ENCODE peak calls at places on chromosome 6, in eight cellular contexts. C is MM.1S, G is uterus, L is PC-3, R is stomach, N is heart left ventricle, J is K562, Z is pancreas. A is an unnamed sample. For H3K4me1, the result is how much of the 10 kb centered on the place peaks cover.

GRCh38 chr6:51292659-51293058 is 474.0 kb downstream of the TFAP2B start:
- DNase-seq in J (no peak), R (no peak), N (no peak), Z (no peak), L (peak), C (no peak), G (no peak), A (no peak)

GRCh38 chr6:164151161-164151728 is 736.7 kb downstream of the QKI start:
- DNase-seq in J (no peak), G (no peak), R (no peak), C (no peak), Z (no peak), N (peak), L (no peak), A (no peak)

GRCh38 chr6:52503853-52504777 is 72.7 kb downstream of the TRAM2 start:
- DNase-seq in R (peak), N (peak), C (no peak), L (peak), Z (peak), G (peak), J (peak), A (peak)

GRCh38 chr6:137999815-138000214 is 107.4 kb downstream of the PERP start:
- DNase-seq in G (no peak), C (no peak), J (no peak), Z (no peak), N (no peak), R (no peak), L (no peak), A (no peak)

GRCh38 chr6:45703041-45703739 is 312.5 kb downstream of the CLIC5 start:
- DNase-seq in C (no peak), J (no peak), G (no peak), Z (no peak), L (peak), N (no peak), R (no peak), A (no peak)

GRCh38 chr6:117615981-117616961 is 14.0 kb upstream of the GOPC start:
- DNase-seq in G (no peak), N (no peak), J (no peak), L (no peak), C (no peak), Z (no peak), R (no peak), A (no peak)

GRCh38 chr6:123803862-123804681 is at the start of gene NKAIN2:
- DNase-seq in C (peak), Z (peak), G (no peak), R (no peak), N (no peak), L (no peak), J (no peak), A (peak)

GRCh38 chr6:24323632-24324337 is 34.1 kb downstream of the DCDC2 start:
- DNase-seq in R (no peak), J (no peak), L (peak), Z (no peak), C (no peak), N (no peak), G (no peak), A (no peak)

GRCh38 chr6:139150915-139151314 is 16.0 kb downstream of the HECA start:
- DNase-seq in Z (no peak), C (no peak), L (no peak), J (no peak), R (no peak), N (no peak), G (no peak), A (no peak)

GRCh38 chr6:112308476-112308875 is 38.7 kb upstream of the RFPL4B start:
- DNase-seq in N (no peak), R (no peak), L (no peak), C (no peak), J (no peak), Z (no peak), G (no peak), A (no peak)

DNA sequence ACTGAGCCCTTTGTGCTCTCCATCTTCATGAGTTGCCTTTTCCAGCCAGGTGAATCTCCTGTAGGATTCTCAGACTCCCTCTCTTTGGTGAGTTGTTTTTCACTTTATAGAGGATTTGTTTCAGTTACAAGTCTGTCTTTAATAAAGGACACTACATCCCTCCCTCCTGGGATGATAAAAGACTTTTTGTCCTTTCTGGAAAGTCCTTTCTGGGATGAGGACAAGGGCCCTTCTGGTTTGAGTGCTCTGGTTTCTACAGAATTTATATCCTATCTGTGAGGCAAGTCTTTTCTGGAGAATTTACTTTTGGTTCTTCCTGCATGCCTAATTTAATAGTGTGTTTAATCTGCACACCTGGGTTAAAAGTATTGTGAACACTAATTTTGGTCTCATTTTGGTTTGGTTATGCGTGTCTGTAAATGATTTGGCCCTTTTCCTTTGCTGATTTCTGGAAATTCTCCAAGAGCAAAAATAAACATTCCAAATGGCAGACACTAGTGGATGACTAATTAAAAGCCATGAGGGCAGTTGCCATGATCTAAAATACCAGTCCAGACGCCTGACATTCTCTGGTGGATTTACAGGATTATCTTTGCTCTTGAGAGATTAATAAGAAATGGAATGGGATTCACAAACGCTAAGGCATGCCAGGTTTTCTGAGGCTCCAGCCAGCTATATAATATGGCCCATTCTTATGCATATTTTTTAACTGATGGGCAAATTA is 44.8 kb downstream of the TCP11 start:
- DNase-seq in N (no peak), G (no peak), J (no peak), L (peak), R (no peak), C (no peak), Z (no peak), A (no peak)
- H3K4me1 ChIP-seq in N (under half), G (under half), J (under half), L (under half), R (under half), C (under half), Z (under half), A (under half)

GRCh38 chr6:54515013-54515412 is 206.8 kb downstream of the TINAG start:
- DNase-seq in R (no peak), N (no peak), L (peak), Z (no peak), J (no peak), G (no peak), C (no peak), A (no peak)
- TF ChIP-seq CTCF in R (no peak), N (no peak), L (peak), Z (no peak), J (no peak), G (no peak), C (no peak), A (no peak)

GRCh38 chr6:41032830-41033229 is 6.2 kb downstream of the UNC5CL start:
- DNase-seq in C (no peak), L (no peak), Z (no peak), G (no peak), J (no peak), R (no peak), N (no peak), A (no peak)

GRCh38 chr6:41025966-41026365 is 13.1 kb downstream of the UNC5CL start:
- DNase-seq in Z (no peak), N (no peak), G (no peak), J (no peak), L (no peak), R (no peak), C (no peak), A (no peak)

GRCh38 chr6:41027251-41027650 is 11.8 kb downstream of the UNC5CL start:
- DNase-seq in N (no peak), J (no peak), L (peak), R (no peak), Z (no peak), C (peak), G (no peak), A (no peak)

GRCh38 chr6:41027799-41028617 is 11.0 kb downstream of the UNC5CL start:
- DNase-seq in Z (peak), G (peak), N (peak), C (peak), R (peak), L (peak), J (peak), A (peak)

GRCh38 chr6:41028618-41029486 is 10.2 kb downstream of the UNC5CL start:
- DNase-seq in L (no peak), G (no peak), C (no peak), N (no peak), J (no peak), Z (no peak), R (no peak), A (no peak)
- H3K27ac ChIP-seq in L (peak), G (peak), C (no peak), N (peak), J (no peak), Z (peak), R (peak), A (peak)

GRCh38 chr6:37489697-37490336 is 9.9 kb downstream of the CCDC167 start:
- DNase-seq in J (peak), C (no peak), Z (no peak), R (no peak), L (no peak), N (no peak), G (no peak), A (no peak)

GRCh38 chr6:37486440-37486839 is 13.3 kb downstream of the CCDC167 start:
- DNase-seq in N (no peak), G (no peak), Z (no peak), L (no peak), J (no peak), R (no peak), C (no peak), A (no peak)

GRCh38 chr6:37490466-37491015 is 9.2 kb downstream of the CCDC167 start:
- DNase-seq in Z (no peak), G (no peak), N (no peak), J (no peak), R (no peak), C (no peak), L (no peak), A (no peak)

GRCh38 chr6:37487891-37488290 is 11.8 kb downstream of the CCDC167 start:
- DNase-seq in Z (no peak), C (no peak), N (no peak), R (no peak), J (no peak), L (no peak), G (no peak), A (no peak)

GRCh38 chr6:37488464-37488863 is 11.2 kb downstream of the CCDC167 start:
- DNase-seq in C (no peak), G (no peak), L (no peak), N (no peak), J (no peak), Z (no peak), R (no peak), A (no peak)
- H3K4me1 ChIP-seq in C (under half), G (under half), L (under half), N (under half), J (under half), Z (under half), R (under half), A (under half)

DNA sequence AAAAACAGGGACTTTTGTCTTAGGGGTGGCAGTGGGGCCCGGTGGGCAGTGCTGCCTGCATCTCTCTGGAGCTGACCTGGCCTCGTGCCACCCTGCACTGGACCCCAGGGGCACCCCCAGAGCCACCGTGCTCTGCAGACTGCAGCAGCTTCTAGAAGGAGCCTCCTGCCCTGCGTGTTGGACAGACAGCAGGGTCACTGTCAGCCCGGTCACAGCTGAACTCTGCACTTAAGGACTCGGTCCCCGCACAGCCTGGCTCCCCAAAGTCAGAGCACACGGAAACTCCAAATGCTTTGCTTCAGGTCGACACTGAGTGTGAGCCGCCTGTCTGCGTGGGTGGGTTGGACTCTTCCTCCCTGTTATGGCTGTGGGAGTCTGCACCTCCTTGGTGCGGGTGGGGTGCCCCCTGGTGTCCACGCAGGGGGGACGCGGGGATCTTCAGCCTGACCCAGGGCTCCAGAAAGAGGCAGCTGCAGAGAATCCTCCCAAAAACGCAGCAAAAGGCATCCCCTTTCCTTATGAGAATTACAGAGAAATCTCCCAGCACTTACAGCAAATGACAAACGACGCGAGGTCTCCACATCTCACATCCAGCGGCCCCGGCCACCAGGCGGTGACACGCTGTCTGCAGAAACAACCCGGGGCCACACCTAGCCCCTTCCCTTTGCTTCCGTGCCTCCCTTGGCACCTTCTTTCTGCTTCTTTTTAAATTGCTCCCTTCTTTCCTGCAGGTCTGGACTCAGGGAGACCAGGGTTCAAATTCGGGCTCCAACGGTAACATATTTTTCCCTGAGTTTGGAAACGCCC is 36.3 kb upstream of the DACT2 start:
- DNase-seq in Z (peak), N (peak), L (no peak), J (peak), R (peak), G (peak), C (no peak), A (no peak)
- TF ChIP-seq CTCF in Z (peak), N (peak), L (peak), J (peak), R (peak), G (peak), C (peak), A (peak)

DNA sequence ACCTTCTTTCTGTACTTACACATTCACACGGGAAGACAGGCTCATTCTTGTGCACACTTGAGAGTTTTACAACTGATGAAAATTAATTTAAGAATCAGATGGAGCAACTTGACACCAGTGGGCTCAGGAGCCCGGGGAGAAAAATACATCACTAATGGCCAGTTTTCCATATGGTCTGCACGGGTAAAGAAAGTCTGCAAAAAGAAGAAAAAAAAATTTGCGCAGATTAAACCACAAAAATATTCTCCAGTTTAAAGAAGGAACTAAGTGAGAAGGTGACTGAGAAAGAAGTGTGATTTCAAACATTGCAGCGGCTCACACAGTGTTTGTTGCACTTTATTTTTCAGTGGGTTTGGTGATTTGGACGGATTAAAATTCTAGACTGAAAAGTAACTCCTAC is at the start of gene TULP4:
- DNase-seq in Z (no peak), L (no peak), J (no peak), G (no peak), C (no peak), R (no peak), N (no peak), A (no peak)
- H3K27ac ChIP-seq in Z (no peak), L (no peak), J (no peak), G (peak), C (no peak), R (no peak), N (no peak), A (no peak)

GRCh38 chr6:11971154-11971553 is 41.0 kb upstream of the HIVEP1 start:
- DNase-seq in Z (no peak), C (no peak), N (no peak), L (peak), G (no peak), J (no peak), R (no peak), A (no peak)
- H3K4me1 ChIP-seq in Z (under half), C (under half), N (under half), L (under half), G (under half), J (under half), R (under half), A (under half)

GRCh38 chr6:74735304-74735703 is 470.5 kb downstream of the COL12A1 start:
- DNase-seq in Z (no peak), G (peak), R (no peak), N (no peak), L (peak), C (no peak), J (no peak), A (no peak)

GRCh38 chr6:74734901-74735300 is 471.0 kb downstream of the COL12A1 start:
- DNase-seq in N (no peak), C (no peak), J (no peak), R (no peak), L (no peak), G (no peak), Z (no peak), A (no peak)

GRCh38 chr6:74733830-74734591 is 471.8 kb downstream of the COL12A1 start:
- DNase-seq in G (no peak), N (no peak), J (no peak), L (no peak), Z (no peak), C (no peak), R (no peak), A (no peak)

GRCh38 chr6:74731921-74732320 is 473.9 kb downstream of the COL12A1 start:
- DNase-seq in J (no peak), N (no peak), C (no peak), Z (no peak), R (no peak), G (no peak), L (no peak), A (no peak)

DNA sequence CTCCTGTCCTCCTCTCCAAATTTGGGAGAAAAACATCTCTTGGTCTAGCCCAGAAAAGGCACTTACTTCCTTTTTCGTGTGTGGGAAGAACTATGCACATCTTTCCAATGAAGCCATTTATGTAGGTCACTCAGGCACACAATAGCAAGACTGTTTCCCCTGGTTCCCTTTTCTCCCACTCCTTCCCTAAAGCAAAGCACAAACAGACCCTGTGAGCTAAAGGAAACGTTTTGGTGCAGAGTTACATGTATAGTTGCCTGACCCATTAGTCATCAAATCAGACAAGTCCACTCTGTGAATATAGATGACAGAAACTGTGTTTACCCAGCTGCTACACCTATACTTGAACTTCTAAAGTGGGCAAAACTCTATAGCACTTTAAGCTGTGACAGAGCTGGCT is 474.6 kb downstream of the COL12A1 start:
- DNase-seq in L (peak), J (no peak), G (no peak), C (no peak), N (no peak), R (no peak), Z (no peak), A (no peak)
- TF ChIP-seq CTCF in L (no peak), J (no peak), G (no peak), C (no peak), N (no peak), R (no peak), Z (no peak), A (no peak)

GRCh38 chr6:108637963-108638362 is 77.2 kb downstream of the FOXO3 start:
- DNase-seq in C (no peak), N (no peak), J (no peak), G (no peak), R (no peak), L (no peak), Z (no peak), A (no peak)

GRCh38 chr6:108640104-108640503 is 79.4 kb downstream of the FOXO3 start:
- DNase-seq in G (no peak), L (no peak), R (no peak), N (no peak), C (no peak), J (no peak), Z (no peak), A (no peak)

GRCh38 chr6:108643184-108643583 is 82.5 kb downstream of the FOXO3 start:
- DNase-seq in C (no peak), G (no peak), R (no peak), L (no peak), N (no peak), Z (no peak), J (no peak), A (no peak)

GRCh38 chr6:108635505-108636226 is 74.9 kb downstream of the FOXO3 start:
- DNase-seq in G (no peak), J (no peak), C (peak), N (no peak), L (no peak), R (peak), Z (no peak), A (peak)

DNA sequence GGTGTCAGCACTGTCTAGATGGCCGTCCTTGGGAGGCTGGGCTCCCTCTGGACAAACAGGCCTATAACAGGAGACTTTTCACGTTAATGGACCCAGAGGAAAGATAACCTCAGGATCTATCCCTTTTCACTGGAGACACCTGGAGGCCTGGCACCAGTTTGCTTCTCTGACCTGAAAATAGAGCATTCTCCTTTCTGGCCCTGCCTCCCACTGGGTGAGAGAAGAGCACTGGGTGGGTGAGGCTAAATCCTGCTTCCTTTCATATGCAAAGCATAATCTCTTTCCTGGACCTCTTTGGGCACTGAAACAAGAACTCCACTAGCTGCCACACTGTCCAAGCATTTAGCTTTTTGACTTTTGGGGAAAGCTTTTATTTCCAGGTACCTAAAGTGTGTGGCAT is 78.3 kb downstream of the FOXO3 start:
- DNase-seq in C (no peak), L (no peak), G (no peak), R (no peak), Z (no peak), N (no peak), J (no peak), A (no peak)
- H3K27ac ChIP-seq in C (peak), L (no peak), G (no peak), R (no peak), Z (no peak), N (no peak), J (no peak), A (no peak)

GRCh38 chr6:39891353-39891752 is 42.9 kb downstream of the MOCS1 start:
- DNase-seq in C (no peak), N (no peak), J (no peak), L (no peak), Z (no peak), R (no peak), G (no peak), A (no peak)

GRCh38 chr6:39892490-39893129 is 41.7 kb downstream of the MOCS1 start:
- DNase-seq in J (peak), G (peak), R (peak), C (peak), Z (peak), L (peak), N (peak), A (peak)

GRCh38 chr6:39896701-39897100 is 37.6 kb downstream of the MOCS1 start:
- DNase-seq in J (no peak), C (no peak), Z (no peak), L (no peak), N (no peak), R (no peak), G (no peak), A (no peak)

GRCh38 chr6:39891976-39892375 is 42.3 kb downstream of the MOCS1 start:
- DNase-seq in N (no peak), J (no peak), R (no peak), C (no peak), Z (no peak), G (no peak), L (no peak), A (no peak)

GRCh38 chr6:39893286-39893685 is 41.0 kb downstream of the MOCS1 start:
- DNase-seq in G (no peak), C (no peak), Z (no peak), N (no peak), L (no peak), R (no peak), J (no peak), A (no peak)
- H3K4me1 ChIP-seq in G (under half), C (under half), Z (under half), N (under half), L (under half), R (under half), J (under half), A (under half)